ENCODE peak calls at places on chromosome 14, in five cellular contexts. U is NCI-H524, F is right cardiac atrium, S is SHP77 treated with DMSO at 0.1 percent for 48 hours, Q is AML-193. L is an unnamed sample.

GRCh38 chr14:95918466-95918865 is 41.8 kb downstream of the TUNAR start:
- DNase-seq in U (no peak), F (no peak), S (no peak), Q (no peak), L (no peak)

GRCh38 chr14:95040723-95041476 is 116.4 kb downstream of the DICER1 start:
- DNase-seq in U (no peak), F (no peak), S (no peak), Q (no peak), L (no peak)

GRCh38 chr14:23657959-23658470 is 21.9 kb downstream of the DHRS2 start:
- DNase-seq in U (no peak), F (no peak), S (no peak), Q (no peak), L (no peak)

GRCh38 chr14:104370256-104370870 is 209.2 kb upstream of the C14orf180 start:
- DNase-seq in U (peak; percentile 56), F (peak; percentile 56), S (peak; percentile 53), Q (no peak), L (peak; percentile 67)

GRCh38 chr14:80584638-80585505 is 356.7 kb downstream of the CEP128 start:
- DNase-seq in U (no peak), F (no peak), S (no peak), Q (no peak), L (no peak)

GRCh38 chr14:58572092-58572853 is 65.5 kb upstream of the DACT1 start:
- DNase-seq in U (no peak), F (no peak), S (no peak), Q (no peak), L (no peak)

GRCh38 chr14:51448831-51449665 is 202.7 kb upstream of the FRMD6 start:
- DNase-seq in U (peak; percentile 35), F (peak; percentile 32), S (no peak), Q (no peak), L (peak; percentile 74)

GRCh38 chr14:26282578-26282977 is 315.3 kb downstream of the NOVA1 start:
- DNase-seq in U (no peak), F (no peak), S (peak; percentile 60), Q (no peak), L (no peak)

GRCh38 chr14:102007916-102008418 is 43.6 kb downstream of the DYNC1H1 start:
- DNase-seq in U (no peak), F (no peak), S (no peak), Q (no peak), L (no peak)

GRCh38 chr14:41389355-41389754 is 217.3 kb upstream of the LRFN5 start:
- DNase-seq in U (no peak), F (no peak), S (no peak), Q (no peak), L (no peak)

GRCh38 chr14:42110167-42110566 is 503.5 kb downstream of the LRFN5 start:
- DNase-seq in U (peak; percentile 61), F (no peak), S (peak; percentile 1), Q (peak; percentile 4), L (peak; percentile 10)

GRCh38 chr14:100536721-100537700 is 50.2 kb downstream of the BEGAIN start:
- DNase-seq in U (no peak), F (no peak), S (no peak), Q (no peak), L (no peak)

GRCh38 chr14:20415723-20416622 is 2.7 kb upstream of the TEP1 start:
- DNase-seq in U (peak; percentile 34), F (no peak), S (peak; percentile 60), Q (peak; percentile 80), L (peak; percentile 29)

GRCh38 chr14:43647302-43647701 is 859.8 kb downstream of the FSCB start:
- DNase-seq in U (no peak), F (no peak), S (no peak), Q (no peak), L (no peak)

GRCh38 chr14:90368946-90369721 is 27.7 kb upstream of the CALM1 start:
- DNase-seq in U (no peak), F (no peak), S (no peak), Q (no peak), L (no peak)

GRCh38 chr14:26984318-26985177 is 386.7 kb upstream of the NOVA1 start:
- DNase-seq in U (peak; percentile 80), F (no peak), S (peak; percentile 64), Q (peak; percentile 19), L (peak; percentile 70)

GRCh38 chr14:77485901-77486678 is 12.5 kb downstream of the ISM2 start:
- DNase-seq in U (no peak), F (no peak), S (no peak), Q (no peak), L (no peak)

GRCh38 chr14:70808402-70809237 is 693 bp downstream of the MAP3K9 start:
- DNase-seq in U (no peak), F (peak; percentile 77), S (no peak), Q (no peak), L (peak; percentile 41)

GRCh38 chr14:68704736-68705720 is 87.8 kb downstream of the ZFP36L1 start:
- DNase-seq in U (no peak), F (no peak), S (no peak), Q (no peak), L (no peak)

GRCh38 chr14:34699873-34700621 is 14.3 kb downstream of the CFL2 start:
- DNase-seq in U (peak; percentile 90), F (no peak), S (peak; percentile 69), Q (no peak), L (peak; percentile 43)

GRCh38 chr14:89417469-89418225 is 614 bp upstream of the FOXN3 start:
- DNase-seq in U (peak; percentile 83), F (peak; percentile 83), S (peak; percentile 42), Q (peak; percentile 83), L (peak; percentile 62)

GRCh38 chr14:33738481-33738880 is 212.4 kb downstream of the EGLN3 start:
- DNase-seq in U (no peak), F (no peak), S (no peak), Q (no peak), L (no peak)

GRCh38 chr14:74547331-74547927 is 53.9 kb downstream of the ISCA2 start:
- DNase-seq in U (no peak), F (peak; percentile 29), S (no peak), Q (no peak), L (no peak)

GRCh38 chr14:100524933-100525243 is 62.3 kb downstream of the BEGAIN start:
- DNase-seq in U (no peak), F (no peak), S (no peak), Q (peak; percentile 19), L (no peak)

GRCh38 chr14:94472842-94473241 is 3.2 kb downstream of the SERPINA9 start:
- DNase-seq in U (no peak), F (no peak), S (no peak), Q (no peak), L (no peak)

GRCh38 chr14:105385698-105386365 is 12.5 kb upstream of the TEX22 start:
- DNase-seq in U (no peak), F (peak; percentile 71), S (no peak), Q (no peak), L (no peak)

GRCh38 chr14:61625171-61625570 is 70.1 kb upstream of the HIF1A start:
- DNase-seq in U (no peak), F (no peak), S (no peak), Q (no peak), L (no peak)

GRCh38 chr14:33692762-33693161 is 258.1 kb downstream of the EGLN3 start:
- DNase-seq in U (no peak), F (no peak), S (no peak), Q (no peak), L (no peak)

GRCh38 chr14:93903342-93904184 is 23.6 kb upstream of the FAM181A start:
- DNase-seq in U (peak; percentile 42), F (no peak), S (no peak), Q (no peak), L (peak; percentile 47)

GRCh38 chr14:33660248-33660647 is 290.6 kb downstream of the EGLN3 start:
- DNase-seq in U (no peak), F (no peak), S (no peak), Q (no peak), L (no peak)

GRCh38 chr14:99724196-99724891 is 40.2 kb downstream of the CYP46A1 start:
- DNase-seq in U (peak; percentile 86), F (no peak), S (no peak), Q (no peak), L (peak; percentile 21)

GRCh38 chr14:36661506-36662257 is at the start of gene PAX9:
- DNase-seq in U (peak; percentile 95), F (peak; percentile 83), S (peak; percentile 98), Q (no peak), L (no peak)

L was measured in SK-N-DZ.